ENCODE peak calls at places on chromosome 10, in four cellular contexts. One of them, this sample, is unnamed. For H3K4me1, the result is how much of the 10 kb centered on the place peaks cover.

GRCh38 chr10:43380610-43381222 is 9.3 kb downstream of the FXYD4 start:
- DNase-seq in K562: peak
- DNase-seq in fibroblast of lung: peak
- DNase-seq in lung: no peak
- DNase-seq in this sample: no peak

GRCh38 chr10:72011468-72011867 is 47.3 kb downstream of the CHST3 start:
- DNase-seq in K562: no peak
- DNase-seq in fibroblast of lung: no peak
- DNase-seq in lung: no peak
- DNase-seq in this sample: no peak

GRCh38 chr10:1063232-1063862 is 7.2 kb downstream of the WDR37 start:
- DNase-seq in K562: no peak
- DNase-seq in fibroblast of lung: no peak
- DNase-seq in lung: no peak
- DNase-seq in this sample: no peak

GRCh38 chr10:127293640-127294039 is 97.2 kb upstream of the INSYN2A start:
- DNase-seq in K562: no peak
- DNase-seq in fibroblast of lung: no peak
- DNase-seq in lung: no peak
- DNase-seq in this sample: no peak

GRCh38 chr10:122997864-122998263 is 10.7 kb downstream of the IKZF5 start:
- DNase-seq in K562: no peak
- DNase-seq in fibroblast of lung: no peak
- DNase-seq in lung: no peak
- DNase-seq in this sample: no peak

GRCh38 chr10:92901819-92902234 is 53.5 kb downstream of the EXOC6 start:
- DNase-seq in K562: no peak
- DNase-seq in fibroblast of lung: no peak
- DNase-seq in lung: no peak
- DNase-seq in this sample: no peak

GRCh38 chr10:127964644-127965043 is 57.7 kb downstream of the PTPRE start:
- DNase-seq in K562: no peak
- DNase-seq in fibroblast of lung: no peak
- DNase-seq in lung: no peak
- DNase-seq in this sample: no peak

GRCh38 chr10:118802126-118802793 is 47.5 kb upstream of the CACUL1 start:
- DNase-seq in K562: no peak
- DNase-seq in fibroblast of lung: no peak
- DNase-seq in lung: no peak
- DNase-seq in this sample: no peak

GRCh38 chr10:90805211-90805610 is 52.6 kb downstream of the HTR7 start:
- DNase-seq in K562: no peak
- DNase-seq in fibroblast of lung: no peak
- DNase-seq in lung: no peak
- DNase-seq in this sample: no peak

GRCh38 chr10:58299580-58299979 is 30.6 kb downstream of the CISD1 start:
- DNase-seq in K562: peak
- DNase-seq in fibroblast of lung: peak
- DNase-seq in lung: peak
- DNase-seq in this sample: no peak

GRCh38 chr10:78460204-78460603 is 426.5 kb downstream of the RPS24 start:
- DNase-seq in K562: peak
- DNase-seq in fibroblast of lung: no peak
- DNase-seq in lung: no peak
- DNase-seq in this sample: no peak

GRCh38 chr10:78462221-78462620 is 428.6 kb downstream of the RPS24 start:
- DNase-seq in K562: no peak
- DNase-seq in fibroblast of lung: no peak
- DNase-seq in lung: no peak
- DNase-seq in this sample: no peak

GRCh38 chr10:78462728-78463228 is 429.1 kb downstream of the RPS24 start:
- DNase-seq in K562: no peak
- DNase-seq in fibroblast of lung: no peak
- DNase-seq in lung: no peak
- DNase-seq in this sample: no peak

GRCh38 chr10:78459639-78460037 is 426.0 kb downstream of the RPS24 start:
- DNase-seq in K562: no peak
- DNase-seq in fibroblast of lung: no peak
- DNase-seq in lung: no peak
- DNase-seq in this sample: no peak

GRCh38 chr10:78461333-78461732 is 427.7 kb downstream of the RPS24 start:
- DNase-seq in K562: no peak
- DNase-seq in fibroblast of lung: no peak
- DNase-seq in lung: no peak
- DNase-seq in this sample: no peak
- H3K4me1 ChIP-seq in K562: under half
- H3K4me1 ChIP-seq in fibroblast of lung: under half
- H3K4me1 ChIP-seq in lung: under half
- H3K4me1 ChIP-seq in this sample: under half

DNA sequence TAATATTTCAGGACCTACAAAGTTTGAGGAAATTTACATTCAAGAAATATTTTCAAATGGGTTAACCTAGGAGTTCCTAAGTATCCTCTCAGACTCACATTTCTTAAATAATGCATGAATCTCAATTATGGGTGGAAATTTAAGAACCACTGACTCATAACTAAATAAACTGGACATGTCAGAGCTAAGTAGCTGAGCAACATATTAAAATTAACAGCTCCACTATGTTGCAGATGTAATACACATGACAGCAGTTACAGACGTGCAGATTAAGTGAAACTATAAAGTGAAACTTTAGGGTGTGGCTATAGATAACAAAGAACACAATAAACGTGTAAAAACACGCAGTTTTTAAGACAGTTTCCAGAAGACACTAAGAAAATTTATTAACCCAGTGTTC is 25.5 kb downstream of the DNMBP start:
- DNase-seq in K562: no peak
- DNase-seq in fibroblast of lung: peak
- DNase-seq in lung: no peak
- DNase-seq in this sample: peak
- H3K4me1 ChIP-seq in K562: under half
- H3K4me1 ChIP-seq in fibroblast of lung: under half
- H3K4me1 ChIP-seq in lung: under half
- H3K4me1 ChIP-seq in this sample: under half

DNA sequence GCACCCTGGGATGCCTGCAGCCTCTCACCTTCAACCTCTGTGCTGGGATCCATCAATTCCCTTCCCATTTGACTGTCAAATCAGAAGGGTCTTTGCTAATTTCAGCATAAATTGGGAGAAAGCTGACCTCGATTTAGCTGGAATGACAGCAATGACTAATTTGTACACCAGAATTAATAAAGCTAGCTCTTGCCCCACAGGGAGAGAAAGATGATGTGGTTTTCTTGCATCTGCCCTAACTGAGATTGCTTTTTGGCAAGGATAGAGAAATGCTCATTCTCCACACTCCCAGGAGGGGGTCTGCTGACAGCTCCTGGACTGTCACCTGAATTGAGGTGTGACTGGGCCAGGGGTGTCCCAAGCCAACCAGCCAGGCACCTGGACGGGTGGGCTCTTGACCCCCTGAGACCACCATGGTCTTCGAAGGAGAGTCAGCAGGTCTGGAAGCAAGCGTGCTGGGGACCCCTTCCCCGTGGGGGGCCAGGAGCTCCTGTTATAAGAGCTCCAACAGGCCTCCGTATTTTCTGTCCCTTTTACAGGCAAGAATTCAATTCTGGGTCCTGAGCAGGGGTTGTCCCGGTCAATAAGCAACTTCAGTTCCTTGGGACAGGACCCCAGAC is 42.1 kb downstream of the RBM17 start:
- DNase-seq in K562: no peak
- DNase-seq in fibroblast of lung: no peak
- DNase-seq in lung: no peak
- DNase-seq in this sample: no peak
- H3K4me1 ChIP-seq in K562: under half
- H3K4me1 ChIP-seq in fibroblast of lung: under half
- H3K4me1 ChIP-seq in lung: under half
- H3K4me1 ChIP-seq in this sample: under half

GRCh38 chr10:125091891-125092290 is 68.5 kb downstream of the CTBP2 start:
- DNase-seq in K562: no peak
- DNase-seq in fibroblast of lung: peak
- DNase-seq in lung: no peak
- DNase-seq in this sample: no peak
- H3K4me1 ChIP-seq in K562: under half
- H3K4me1 ChIP-seq in fibroblast of lung: under half
- H3K4me1 ChIP-seq in lung: under half
- H3K4me1 ChIP-seq in this sample: under half

GRCh38 chr10:113965683-113966082 is 78.0 kb upstream of the ADRB1 start:
- DNase-seq in K562: no peak
- DNase-seq in fibroblast of lung: no peak
- DNase-seq in lung: no peak
- DNase-seq in this sample: no peak
- H3K4me1 ChIP-seq in K562: under half
- H3K4me1 ChIP-seq in fibroblast of lung: under half
- H3K4me1 ChIP-seq in lung: under half
- H3K4me1 ChIP-seq in this sample: under half

GRCh38 chr10:125026036-125026931 is 84.4 kb downstream of the ZRANB1 start:
- DNase-seq in K562: no peak
- DNase-seq in fibroblast of lung: no peak
- DNase-seq in lung: no peak
- DNase-seq in this sample: no peak
- H3K4me1 ChIP-seq in K562: under half
- H3K4me1 ChIP-seq in fibroblast of lung: under half
- H3K4me1 ChIP-seq in lung: under half
- H3K4me1 ChIP-seq in this sample: under half

DNA sequence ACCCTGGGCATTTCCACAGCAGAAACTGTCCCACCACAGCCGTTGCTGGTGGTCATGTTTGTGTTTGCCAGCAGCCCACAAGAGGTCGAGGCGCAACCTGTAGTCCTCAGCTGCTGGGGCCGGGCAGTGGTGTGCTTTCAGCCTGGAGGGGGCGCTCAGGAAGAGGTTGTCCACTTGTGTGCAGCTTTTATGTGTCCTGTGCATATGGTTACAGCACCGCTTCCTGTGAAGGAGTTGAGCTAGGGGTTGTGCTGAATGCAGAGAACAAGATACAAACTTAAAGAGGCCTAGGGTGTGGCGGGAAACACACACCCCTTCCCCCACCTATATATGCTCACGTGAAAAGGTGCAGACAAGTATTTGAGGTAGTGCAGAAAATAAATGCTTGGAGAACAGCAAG is 29.5 kb upstream of the PFKFB3 start:
- DNase-seq in K562: peak
- DNase-seq in fibroblast of lung: no peak
- DNase-seq in lung: no peak
- DNase-seq in this sample: no peak
- H3K4me1 ChIP-seq in K562: under half
- H3K4me1 ChIP-seq in fibroblast of lung: under half
- H3K4me1 ChIP-seq in lung: under half
- H3K4me1 ChIP-seq in this sample: under half

GRCh38 chr10:131909929-131910328 is 9.1 kb downstream of the PPP2R2D start:
- DNase-seq in K562: no peak
- DNase-seq in fibroblast of lung: no peak
- DNase-seq in lung: no peak
- DNase-seq in this sample: no peak
- H3K4me1 ChIP-seq in K562: under half
- H3K4me1 ChIP-seq in fibroblast of lung: under half
- H3K4me1 ChIP-seq in lung: under half
- H3K4me1 ChIP-seq in this sample: under half